ENCODE peak calls at places on chromosomes 4 and X, in seven cellular contexts. A, N, S, P, V, W and Y are unnamed samples.
A peak's percentile ranks its signal among the peaks of the same experiment; 100 is the strongest.

GRCh38 chrX:103846395-103846794 is 14.3 kb upstream of the RAB9B start:
- DNase-seq in P (no peak), S (no peak), A (no peak), N (no peak), V (no peak), W (no peak), Y (no peak)

GRCh38 chrX:10854594-10854993 is 234.2 kb upstream of the MID1 start:
- DNase-seq in N (no peak), V (no peak), W (no peak), S (no peak), P (no peak), A (no peak), Y (no peak)

GRCh38 chr4:10977534-10977933 is 293.0 kb upstream of the CLNK start:
- DNase-seq in P (no peak), A (no peak), S (no peak), N (no peak), W (no peak), V (no peak), Y (no peak)

GRCh38 chr4:113435893-113436292 is 325.6 kb downstream of the CAMK2D start:
- DNase-seq in V (no peak), P (peak; percentile 22), W (no peak), N (no peak), S (peak; percentile 26), A (no peak), Y (no peak)

GRCh38 chr4:180832086-180832485 is 1411.1 kb upstream of the TENM3 start:
- DNase-seq in N (no peak), V (no peak), W (no peak), A (no peak), S (no peak), P (no peak), Y (no peak)

GRCh38 chr4:101961144-101961543 is 170.6 kb downstream of the BANK1 start:
- DNase-seq in W (no peak), A (no peak), V (no peak), P (no peak), S (no peak), N (no peak), Y (no peak)

GRCh38 chrX:153970398-153971123 is 1.1 kb downstream of the HCFC1 start:
- DNase-seq in S (no peak), A (peak; percentile 69), V (peak; percentile 78), P (peak; percentile 48), N (peak; percentile 51), W (no peak), Y (no peak)

GRCh38 chr4:37661643-37662221 is 24.4 kb downstream of the RELL1 start:
- DNase-seq in V (no peak), P (peak; percentile 33), A (no peak), S (no peak), W (no peak), N (no peak), Y (no peak)

GRCh38 chr4:6333301-6334202 is 63.9 kb downstream of the WFS1 start:
- DNase-seq in P (no peak), N (no peak), V (no peak), A (no peak), S (no peak), W (no peak), Y (no peak)

GRCh38 chr4:38132140-38132673 is 172.0 kb downstream of the PTTG2 start:
- DNase-seq in V (peak; percentile 39), A (no peak), N (no peak), S (peak; percentile 77), W (no peak), P (no peak), Y (peak; percentile 51)

GRCh38 chr4:133565379-133565778 is 416.3 kb downstream of the PCDH10 start:
- DNase-seq in N (no peak), A (peak; percentile 97), S (no peak), W (no peak), V (no peak), P (no peak), Y (no peak)

GRCh38 chrX:53281321-53281822 is at the start of gene IQSEC2:
- DNase-seq in S (no peak), N (peak; percentile 25), A (peak; percentile 14), W (no peak), V (peak; percentile 41), P (no peak), Y (no peak)

GRCh38 chr4:75736862-75737261 is 12.5 kb downstream of the USO1 start:
- DNase-seq in A (no peak), S (no peak), W (no peak), P (no peak), V (no peak), N (no peak), Y (no peak)

GRCh38 chr4:187176261-187176910 is 452.7 kb upstream of the FAT1 start:
- DNase-seq in V (no peak), N (no peak), W (no peak), A (no peak), P (no peak), S (no peak), Y (no peak)

GRCh38 chr4:8306511-8307021 is 37.0 kb downstream of the HTRA3 start:
- DNase-seq in V (no peak), S (no peak), P (no peak), A (no peak), W (no peak), N (no peak), Y (no peak)

GRCh38 chr4:153223935-153224334 is 19.7 kb downstream of the TRIM2 start:
- DNase-seq in A (peak; percentile 46), W (no peak), N (peak; percentile 33), P (no peak), V (no peak), S (no peak), Y (no peak)